ENCODE peak calls at places on chromosomes 4 and X, in four cellular contexts. A is suprapubic skin, X is breast epithelium, S is brain microvascular endothelial cell. J is an unnamed sample.

GRCh38 chr4:14867847-14868246 is 134.4 kb upstream of the CPEB2 start:
- DNase-seq in A (no peak), X (no peak), S (no peak), J (no peak)

GRCh38 chr4:7818676-7819041 is 121.0 kb downstream of the AFAP1 start:
- DNase-seq in S (no peak), A (no peak), X (no peak), J (no peak)

GRCh38 chr4:178415925-178416324 is 973.7 kb upstream of the AGA start:
- DNase-seq in X (no peak), S (no peak), A (no peak), J (no peak)

GRCh38 chrX:134715930-134716619 is 57.8 kb upstream of the PLAC1 start:
- DNase-seq in X (no peak), S (no peak), A (no peak), J (no peak)

GRCh38 chrX:77431227-77431626 is 16.0 kb upstream of the FGF16 start:
- DNase-seq in A (no peak), X (no peak), S (no peak), J (no peak)

GRCh38 chr4:1574601-1575417 is 109.3 kb downstream of the FAM53A start:
- DNase-seq in A (no peak), S (no peak), X (no peak), J (no peak)

GRCh38 chr4:26746742-26747351 is 113.8 kb upstream of the STIM2 start:
- DNase-seq in S (no peak), A (no peak), X (no peak), J (no peak)

GRCh38 chr4:100547541-100548208 is 29.9 kb upstream of the EMCN start:
- DNase-seq in A (no peak), S (no peak), X (no peak), J (no peak)

GRCh38 chrX:42519666-42520231 is 258.2 kb downstream of the PPP1R2C start:
- DNase-seq in X (no peak), A (no peak), S (peak), J (no peak)

GRCh38 chr4:31362756-31363155 is 642.6 kb downstream of the PCDH7 start:
- DNase-seq in X (no peak), S (no peak), A (no peak), J (no peak)

GRCh38 chr4:48654015-48654664 is 125.9 kb downstream of the FRYL start:
- DNase-seq in X (no peak), A (no peak), S (peak), J (no peak)

GRCh38 chr4:161320377-161320776 is 843.4 kb downstream of the FSTL5 start:
- DNase-seq in X (no peak), S (no peak), A (no peak), J (no peak)

GRCh38 chr4:120842046-120842445 is 80.5 kb downstream of the PRDM5 start:
- DNase-seq in X (no peak), A (no peak), S (peak), J (no peak)

GRCh38 chrX:119685225-119686066 is 7.5 kb downstream of the SEPTIN6 start:
- DNase-seq in A (no peak), S (no peak), X (no peak), J (peak)

GRCh38 chrX:39953027-39953426 is 144.7 kb downstream of the BCOR start:
- DNase-seq in A (no peak), S (no peak), X (no peak), J (no peak)

GRCh38 chr4:56613101-56613862 is 67.8 kb downstream of the HOPX start:
- DNase-seq in X (no peak), A (no peak), S (peak), J (no peak)

GRCh38 chr4:146585761-146586333 is 52.8 kb upstream of the POU4F2 start:
- DNase-seq in S (peak), X (no peak), A (no peak), J (no peak)

GRCh38 chr4:32148120-32148666 is 1428.0 kb downstream of the PCDH7 start:
- DNase-seq in X (no peak), A (no peak), S (no peak), J (no peak)

GRCh38 chrX:129983575-129984131 is 1.2 kb downstream of the BCORL1 start:
- DNase-seq in S (no peak), X (no peak), A (no peak), J (no peak)

GRCh38 chr4:2411786-2412510 is 6.5 kb downstream of the ZFYVE28 start:
- DNase-seq in S (no peak), A (no peak), X (no peak), J (no peak)

GRCh38 chrX:53357799-53358530 is 64.5 kb downstream of the SMC1A start:
- DNase-seq in S (peak), X (no peak), A (no peak), J (no peak)

GRCh38 chr4:112813790-112814189 is 176.8 kb downstream of the LARP7 start:
- DNase-seq in X (no peak), A (no peak), S (peak), J (no peak)

GRCh38 chrX:10177620-10178019 is 20.8 kb downstream of the CLCN4 start:
- DNase-seq in S (no peak), A (no peak), X (no peak), J (no peak)

GRCh38 chrX:153499876-153500275 is 5.1 kb downstream of the BGN start:
- DNase-seq in S (no peak), X (no peak), A (no peak), J (no peak)

GRCh38 chrX:47093248-47093647 is 15.0 kb downstream of the RGN start:
- DNase-seq in X (no peak), A (no peak), S (peak), J (no peak)

GRCh38 chr4:4659871-4660651 is 118.2 kb upstream of the STX18 start:
- DNase-seq in S (peak), X (no peak), A (no peak), J (no peak)

GRCh38 chr4:184983660-184984356 is 34.5 kb upstream of the HELT start:
- DNase-seq in X (peak), A (no peak), S (peak), J (no peak)

GRCh38 chr4:169957785-169958184 is 68.4 kb downstream of the MFAP3L start:
- DNase-seq in S (no peak), A (no peak), X (no peak), J (no peak)

GRCh38 chr4:152328595-152328994 is 207.3 kb downstream of the FBXW7 start:
- DNase-seq in X (no peak), S (no peak), A (no peak), J (no peak)
- TF ChIP-seq CTCF in X (no peak), S (no peak), A (no peak), J (no peak)

GRCh38 chrX:45781901-45782553 is 581.4 kb upstream of the DIPK2B start:
- DNase-seq in X (no peak), A (no peak), S (no peak), J (no peak)
- TF ChIP-seq CTCF in X (no peak), A (no peak), S (peak), J (no peak)

GRCh38 chr4:10006604-10007435 is 14.5 kb downstream of the SLC2A9 start:
- DNase-seq in X (peak), S (no peak), A (no peak), J (peak)
- TF ChIP-seq CTCF in X (no peak), S (no peak), A (no peak), J (no peak)

GRCh38 chr4:165048170-165048569 is 5.5 kb upstream of the TRIM75 start:
- DNase-seq in A (no peak), X (no peak), S (no peak), J (no peak)
- TF ChIP-seq CTCF in A (no peak), X (no peak), S (no peak), J (no peak)

GRCh38 chr4:135966936-135967335 is 1565.4 kb downstream of the PCDH18 start:
- DNase-seq in X (no peak), S (no peak), A (no peak), J (no peak)
- TF ChIP-seq CTCF in X (no peak), S (no peak), A (no peak), J (no peak)

DNA sequence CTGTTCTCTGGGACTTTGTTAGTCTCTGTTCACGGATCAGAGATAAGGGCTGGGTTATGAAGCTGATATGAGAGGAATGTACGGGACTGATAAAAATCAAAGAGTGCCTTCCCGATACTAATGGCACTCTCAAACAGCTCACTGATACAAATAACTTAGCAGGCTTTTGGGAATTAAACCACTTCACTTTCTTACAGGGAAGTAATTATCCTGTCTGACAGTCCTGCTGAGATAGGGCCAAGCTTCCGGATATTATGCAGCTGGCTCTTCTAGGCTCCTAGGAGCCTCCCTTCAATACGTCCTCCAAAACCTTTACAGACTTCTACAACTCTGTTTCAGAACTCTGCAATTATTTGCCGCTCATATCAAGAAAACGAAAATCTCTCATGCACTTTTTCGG is 418.0 kb downstream of the NLGN4X start:
- DNase-seq in A (no peak), S (no peak), X (no peak), J (no peak)
- TF ChIP-seq CTCF in A (no peak), S (no peak), X (no peak), J (no peak)

GRCh38 chr4:107497054-107497453 is 223.0 kb downstream of the PAPSS1 start:
- DNase-seq in S (no peak), A (no peak), X (no peak), J (no peak)

DNA sequence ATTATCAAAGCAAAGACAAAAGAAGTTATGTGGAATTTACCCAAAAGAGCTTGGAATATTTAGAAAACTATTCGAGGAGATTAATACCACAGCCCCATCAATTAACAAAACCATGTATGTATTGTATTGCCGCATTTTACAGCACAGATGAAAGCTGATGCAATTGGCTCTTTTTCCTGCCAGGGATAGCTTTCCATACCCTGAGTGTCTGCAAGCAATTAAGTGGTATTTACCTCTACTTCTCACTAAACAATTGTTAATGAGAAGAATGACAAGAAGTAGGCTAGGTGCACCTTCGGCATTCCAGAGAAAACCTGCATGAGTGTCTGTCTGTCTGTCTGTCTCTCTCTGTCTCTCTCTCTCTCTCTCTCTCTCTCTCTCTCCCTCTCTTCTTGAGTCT is 219.5 kb downstream of the PAPSS1 start:
- DNase-seq in X (no peak), S (no peak), A (no peak), J (no peak)
- TF ChIP-seq CTCF in X (no peak), S (no peak), A (no peak), J (no peak)

J was measured in CD14-positive monocyte.